ENCODE peak calls at places on chromosomes 12 and 14, in eight cellular contexts. G is GM04504, A is Daoy, Y is GM13976, S is caudate nucleus, N is NCI-H2081, P is astrocyte of the spinal cord, M is fibroblast of mammary gland. E is an unnamed sample.

GRCh38 chr12:131621701-131622421 is 89.0 kb upstream of the SFSWAP start:
- DNase-seq in A (no peak), S (peak; percentile 83), P (no peak), M (no peak), N (no peak), Y (no peak), G (no peak), E (peak; percentile 16)

GRCh38 chr12:60072911-60073310 is 477.1 kb downstream of the SLC16A7 start:
- DNase-seq in A (no peak), P (peak; percentile 54), N (no peak), M (peak; percentile 22), Y (no peak), S (no peak), G (no peak), E (no peak)

GRCh38 chr12:70948976-70949336 is 28.4 kb upstream of the PTPRR start:
- DNase-seq in N (no peak), S (no peak), Y (no peak), P (no peak), M (peak; percentile 55), A (no peak), G (no peak), E (no peak)

GRCh38 chr14:89617471-89618291 is 200.6 kb upstream of the FOXN3 start:
- DNase-seq in N (peak; percentile 20), A (peak; percentile 54), P (peak; percentile 65), M (peak; percentile 71), G (no peak), S (no peak), Y (peak; percentile 47), E (peak; percentile 57)

GRCh38 chr12:29160230-29160629 is 11.2 kb downstream of the FAR2 start:
- DNase-seq in A (no peak), M (no peak), S (no peak), G (no peak), N (no peak), Y (no peak), P (no peak), E (no peak)

GRCh38 chr12:49868952-49869815 is 26.3 kb upstream of the BCDIN3D start:
- DNase-seq in M (peak; percentile 88), N (peak; percentile 84), Y (no peak), A (peak; percentile 98), G (peak; percentile 65), S (peak; percentile 67), P (peak; percentile 82), E (peak; percentile 31)

GRCh38 chr14:30210630-30211029 is 283.0 kb upstream of the PRKD1 start:
- DNase-seq in A (peak; percentile 25), M (peak; percentile 79), Y (no peak), N (no peak), P (peak; percentile 34), G (no peak), S (no peak), E (no peak)

GRCh38 chr14:21049263-21049662 is 7.1 kb downstream of the RNASE7 start:
- DNase-seq in N (no peak), M (peak; percentile 66), G (peak; percentile 24), P (no peak), S (no peak), A (peak; percentile 52), Y (no peak), E (no peak)

GRCh38 chr12:12008931-12009611 is 61.7 kb upstream of the BCL2L14 start:
- DNase-seq in M (peak; percentile 30), N (peak; percentile 73), G (no peak), A (peak; percentile 79), Y (peak; percentile 52), S (no peak), P (peak; percentile 92), E (no peak)

GRCh38 chr14:98751110-98751509 is 520.9 kb downstream of the BCL11B start:
- DNase-seq in M (no peak), N (no peak), A (no peak), G (no peak), Y (no peak), P (no peak), S (no peak), E (no peak)

GRCh38 chr12:51749986-51750317 is 98.6 kb downstream of the FIGNL2 start:
- DNase-seq in Y (no peak), P (no peak), A (no peak), M (no peak), G (no peak), N (no peak), S (no peak), E (no peak)

GRCh38 chr12:112001555-112001954 is 11.4 kb downstream of the TMEM116 start:
- DNase-seq in M (no peak), A (no peak), S (no peak), P (no peak), Y (no peak), N (no peak), G (no peak), E (no peak)

GRCh38 chr12:113292091-113292490 is 42.8 kb downstream of the SLC8B1 start:
- DNase-seq in M (peak; percentile 69), S (no peak), Y (no peak), P (peak; percentile 34), G (no peak), N (no peak), A (no peak), E (no peak)

GRCh38 chr14:61452452-61452851 is 131.1 kb downstream of the PRKCH start:
- DNase-seq in S (no peak), G (no peak), N (no peak), A (no peak), M (no peak), Y (no peak), P (no peak), E (no peak)

GRCh38 chr14:85057266-85057665 is 472.7 kb upstream of the FLRT2 start:
- DNase-seq in N (no peak), P (no peak), S (no peak), M (no peak), G (no peak), Y (no peak), A (no peak), E (no peak)

GRCh38 chr14:94309721-94310120 is 13.4 kb downstream of the SERPINA6 start:
- DNase-seq in M (no peak), N (no peak), Y (no peak), S (no peak), A (no peak), G (no peak), P (no peak), E (no peak)

GRCh38 chr12:127903146-127903545 is 363.8 kb upstream of the TMEM132C start:
- DNase-seq in Y (no peak), G (peak; percentile 8), N (no peak), A (peak; percentile 19), M (no peak), P (peak; percentile 62), S (no peak), E (no peak)

GRCh38 chr12:83318386-83318971 is 631.8 kb downstream of the TMTC2 start:
- DNase-seq in S (no peak), Y (no peak), G (peak; percentile 6), A (no peak), N (no peak), P (peak; percentile 7), M (no peak), E (no peak)

GRCh38 chr12:46160081-46160980 is 108.5 kb downstream of the SLC38A1 start:
- DNase-seq in P (peak; percentile 85), S (no peak), A (peak; percentile 75), N (peak; percentile 12), G (peak; percentile 81), Y (no peak), M (peak; percentile 58), E (no peak)

GRCh38 chr12:67764946-67765619 is 116.5 kb downstream of the DYRK2 start:
- DNase-seq in G (no peak), M (no peak), P (no peak), S (no peak), N (no peak), A (no peak), Y (no peak), E (no peak)

GRCh38 chr12:111443586-111443985 is 37.9 kb downstream of the SH2B3 start:
- DNase-seq in S (no peak), N (no peak), A (peak; percentile 55), M (peak; percentile 75), P (no peak), G (no peak), Y (no peak), E (no peak)

GRCh38 chr12:86513206-86513605 is 257.0 kb upstream of the MGAT4C start:
- DNase-seq in Y (no peak), G (no peak), P (no peak), N (no peak), A (no peak), M (peak; percentile 28), S (no peak), E (no peak)

GRCh38 chr12:67705394-67706370 is 57.1 kb downstream of the DYRK2 start:
- DNase-seq in N (no peak), Y (no peak), A (peak; percentile 80), G (peak; percentile 50), M (peak; percentile 84), P (peak; percentile 82), S (no peak), E (no peak)

GRCh38 chr12:28130625-28131598 is 59.3 kb upstream of the CCDC91 start:
- DNase-seq in M (peak; percentile 96), N (no peak), P (peak; percentile 99), Y (no peak), G (peak; percentile 83), A (peak; percentile 99), S (no peak), E (no peak)

GRCh38 chr14:100049220-100049619 is 16.0 kb upstream of the EVL start:
- DNase-seq in Y (no peak), G (peak; percentile 62), A (peak; percentile 28), M (peak; percentile 86), P (peak; percentile 59), S (no peak), N (no peak), E (no peak)

GRCh38 chr12:127162902-127163301 is 1104.1 kb upstream of the TMEM132C start:
- DNase-seq in A (peak; percentile 77), M (peak; percentile 89), P (peak; percentile 77), G (peak; percentile 60), S (no peak), N (no peak), Y (no peak), E (no peak)

GRCh38 chr14:95948608-95949007 is 72.0 kb downstream of the TUNAR start:
- DNase-seq in S (no peak), P (no peak), M (no peak), G (no peak), N (no peak), Y (no peak), A (no peak), E (no peak)